ENCODE peak calls at places on chromosomes 5 and 9, in four cellular contexts. W is CD4-positive, alpha-beta memory T cell; K is CD8-positive, alpha-beta T cell; J is neural progenitor cell. O is an unnamed sample.
A peak's percentile ranks its signal among the peaks of the same experiment; 100 is the strongest.

GRCh38 chr5:35758151-35758724 is 98.5 kb upstream of the IL7R start:
- DNase-seq in W (no peak), K (no peak), J (no peak), O (no peak)

GRCh38 chr9:135039916-135040645 is 47.4 kb upstream of the OLFM1 start:
- DNase-seq in W (no peak), K (no peak), J (no peak), O (no peak)

GRCh38 chr5:154189256-154189818 is 1.2 kb upstream of the GALNT10 start:
- DNase-seq in W (no peak), K (no peak), J (peak; percentile 45), O (no peak)

GRCh38 chr9:21591221-21592062 is 109.3 kb upstream of the IFNE start:
- DNase-seq in W (no peak), K (no peak), J (peak; percentile 18), O (no peak)

GRCh38 chr5:144712090-144712489 is 541.4 kb downstream of the KCTD16 start:
- DNase-seq in W (no peak), K (no peak), J (no peak), O (no peak)

GRCh38 chr5:14399054-14399657 is 182.4 kb upstream of the OTULINL start:
- DNase-seq in W (peak; percentile 27), K (no peak), J (peak; percentile 62), O (no peak)

GRCh38 chr5:33023649-33024048 is 312.5 kb downstream of the NPR3 start:
- DNase-seq in W (no peak), K (no peak), J (no peak), O (no peak)

GRCh38 chr5:177306674-177307543 is 3.3 kb downstream of the PRELID1 start:
- DNase-seq in W (no peak), K (no peak), J (no peak), O (no peak)

GRCh38 chr5:179254638-179255271 is 90.5 kb downstream of the ADAMTS2 start:
- DNase-seq in W (no peak), K (no peak), J (no peak), O (no peak)

GRCh38 chr5:133292300-133292699 is 240.5 kb downstream of the HSPA4 start:
- DNase-seq in W (no peak), K (no peak), J (no peak), O (no peak)

GRCh38 chr9:81626511-81626910 is 62.8 kb downstream of the TLE1 start:
- DNase-seq in W (no peak), K (no peak), J (no peak), O (no peak)

GRCh38 chr9:135340726-135341475 is 138.7 kb upstream of the PPP1R26 start:
- DNase-seq in W (no peak), K (no peak), J (no peak), O (no peak)

GRCh38 chr5:126812199-126812570 is 35.2 kb downstream of the LMNB1 start:
- DNase-seq in W (no peak), K (no peak), J (no peak), O (no peak)
- H3K27ac ChIP-seq in W (peak overlapping the region; percentile 63), K (peak overlapping the region; percentile 47), J (no peak overlapping the region), O (peak overlapping the region; percentile 70)

GRCh38 chr5:135386886-135387628 is 12.0 kb downstream of the MACROH2A1 start:
- DNase-seq in W (no peak), K (no peak), J (no peak), O (no peak)
- H3K27ac ChIP-seq in W (no peak overlapping the region), K (no peak overlapping the region), J (no peak overlapping the region), O (no peak overlapping the region)

DNA sequence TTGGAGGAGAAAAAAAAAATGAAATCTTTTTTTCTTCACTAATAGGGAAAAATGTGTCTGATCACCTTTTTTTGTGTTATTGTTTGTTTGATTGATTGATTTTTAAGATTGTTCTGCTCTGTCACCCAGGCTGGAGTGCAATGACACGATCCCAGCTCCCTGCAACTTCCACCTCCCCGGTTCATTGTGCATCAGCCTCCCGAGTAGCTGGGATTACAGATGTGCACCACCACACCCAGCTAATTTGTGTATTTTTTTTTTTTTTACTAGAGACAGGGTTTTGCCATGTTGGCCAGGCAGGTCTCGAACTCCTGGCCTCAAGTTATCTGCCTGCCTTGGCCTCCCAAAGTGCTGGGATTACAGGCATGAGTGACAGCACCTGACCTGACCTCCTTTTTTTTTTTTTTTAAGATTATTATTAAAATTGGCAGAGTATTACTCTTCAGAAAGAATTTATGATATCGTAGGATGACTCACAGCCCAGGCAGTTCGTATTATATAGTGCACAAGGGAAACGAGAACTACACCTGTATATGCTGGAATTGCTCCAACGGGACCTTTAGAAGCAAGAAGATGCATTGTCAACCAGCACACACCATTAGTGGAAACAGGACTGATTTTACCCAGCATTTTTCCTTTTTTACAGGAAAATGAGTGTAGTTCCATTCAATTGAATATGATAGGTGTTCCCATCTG is 27.7 kb downstream of the FUBP3 start:
- DNase-seq in W (no peak), K (no peak), J (no peak), O (no peak)
- H3K27ac ChIP-seq in W (no peak overlapping the region), K (no peak overlapping the region), J (no peak overlapping the region), O (no peak overlapping the region)

DNA sequence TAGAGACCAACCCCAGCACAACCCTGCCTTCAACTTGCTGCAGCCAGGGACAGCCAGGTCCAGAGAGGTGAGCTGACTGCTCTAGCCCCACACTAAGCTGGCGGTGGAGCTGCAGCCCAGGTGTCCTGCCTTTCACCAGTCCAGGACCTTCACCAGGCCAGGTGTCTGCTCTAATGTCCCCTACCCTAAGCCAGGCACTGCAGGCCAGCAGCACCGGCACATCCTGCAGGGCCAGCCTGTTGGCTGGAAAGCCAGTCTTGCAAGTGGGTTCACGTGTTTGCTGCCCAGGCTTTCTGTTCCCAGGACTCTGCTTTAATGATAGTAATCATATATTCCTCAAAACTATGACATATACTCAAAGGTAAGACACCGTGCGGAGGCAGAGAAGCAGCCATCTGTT is 5.5 kb downstream of the SHC3 start:
- DNase-seq in W (no peak), K (no peak), J (no peak), O (no peak)
- H3K27ac ChIP-seq in W (no peak overlapping the region), K (no peak overlapping the region), J (no peak overlapping the region), O (no peak overlapping the region)

DNA sequence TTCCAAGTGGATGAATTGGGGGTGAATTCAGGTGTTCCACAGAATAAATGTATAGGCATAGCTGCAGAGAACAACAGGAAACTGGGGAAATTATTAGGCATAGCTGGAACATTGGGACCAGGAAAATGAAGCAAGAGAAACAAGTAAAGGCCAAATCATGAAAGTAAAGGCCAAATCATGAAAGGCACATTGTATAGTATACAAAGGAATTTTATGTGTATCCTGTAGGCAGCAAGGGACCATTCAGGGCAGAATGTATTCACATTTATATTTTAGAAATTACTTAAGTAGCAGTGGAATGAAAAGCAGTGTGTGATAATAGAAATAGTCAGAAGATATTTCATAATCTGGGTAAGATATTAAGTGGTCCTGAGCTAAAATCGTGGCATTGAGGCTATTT is 127.3 kb upstream of the GRHPR start:
- DNase-seq in W (no peak), K (no peak), J (no peak), O (no peak)
- H3K27ac ChIP-seq in W (no peak overlapping the region), K (no peak overlapping the region), J (no peak overlapping the region), O (no peak overlapping the region)

GRCh38 chr5:108729306-108729645 is 18.4 kb upstream of the FER start:
- DNase-seq in W (no peak), K (no peak), J (no peak), O (no peak)
- H3K27ac ChIP-seq in W (no peak overlapping the region), K (no peak overlapping the region), J (no peak overlapping the region), O (no peak overlapping the region)

DNA sequence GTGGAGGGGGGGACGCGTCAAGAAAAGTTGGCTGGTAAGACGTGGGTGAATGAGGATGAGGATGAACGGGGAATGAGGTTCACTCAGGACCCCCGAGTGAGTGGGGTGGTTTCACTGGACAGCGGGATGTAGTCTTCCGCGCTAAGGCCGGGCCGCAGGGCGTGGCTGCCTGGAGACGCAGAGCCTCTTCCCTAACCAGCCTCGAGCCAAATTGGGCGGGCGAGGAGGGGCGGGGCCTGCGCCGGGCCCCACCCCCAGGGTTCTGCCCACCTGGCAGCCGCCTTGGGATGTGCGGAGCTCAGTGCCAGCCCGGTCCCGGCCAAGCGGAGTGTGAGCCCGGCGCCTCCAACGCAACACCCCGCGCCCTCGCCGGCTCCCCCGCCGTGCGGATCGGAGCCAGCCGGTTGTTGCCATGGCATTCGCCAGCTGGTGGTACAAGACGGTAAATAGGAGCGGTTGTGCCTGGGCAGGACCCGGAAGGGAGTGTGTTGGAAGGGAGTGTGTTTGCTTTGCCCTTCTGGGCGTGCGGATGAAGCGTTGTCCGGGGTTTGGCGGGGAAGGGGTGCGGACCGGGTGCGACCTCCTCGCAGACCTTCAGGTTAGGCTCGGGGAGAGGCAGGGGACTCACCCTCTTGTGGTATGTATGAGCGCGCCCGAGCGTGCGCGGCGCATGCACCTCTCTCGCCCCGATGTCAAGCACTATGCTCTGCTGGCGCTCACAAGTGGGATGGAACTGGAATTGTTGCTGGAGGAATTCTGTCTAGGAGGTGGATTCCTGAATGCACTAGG is 743 bp downstream of the CAST start:
- DNase-seq in W (peak; percentile 84), K (peak; percentile 71), J (peak; percentile 89), O (peak; percentile 74)
- H3K27ac ChIP-seq in W (peak overlapping the region; percentile 93), K (peak overlapping the region; percentile 72), J (no peak overlapping the region), O (peak overlapping the region; percentile 77)

GRCh38 chr5:172004824-172005237 is 1.6 kb downstream of the FBXW11 start:
- DNase-seq in W (peak; percentile 24), K (no peak), J (no peak), O (no peak)
- H3K27ac ChIP-seq in W (peak overlapping the region; percentile 93), K (no peak overlapping the region), J (no peak overlapping the region), O (no peak overlapping the region)

GRCh38 chr5:158013303-158013702 is 154.4 kb upstream of the CLINT1 start:
- DNase-seq in W (no peak), K (no peak), J (no peak), O (no peak)
- H3K27ac ChIP-seq in W (no peak overlapping the region), K (no peak overlapping the region), J (no peak overlapping the region), O (no peak overlapping the region)

GRCh38 chr9:4167728-4168127 is 132.1 kb downstream of the GLIS3 start:
- DNase-seq in W (no peak), K (no peak), J (no peak), O (no peak)
- H3K27ac ChIP-seq in W (no peak overlapping the region), K (no peak overlapping the region), J (peak overlapping the region; percentile 23), O (no peak overlapping the region)

O was measured in CD4-positive, alpha-beta T cell.